ENCODE peak calls at places on chromosomes 2 and 18, in nine cellular contexts. G, C, J, W, E, O, M, T and K are unnamed samples.
A peak's percentile ranks its signal among the peaks of the same experiment; 100 is the strongest.

GRCh38 chr2:215504547-215504946 is 68.7 kb upstream of the FN1 start:
- DNase-seq in G (no peak), C (no peak), J (no peak), W (no peak), E (no peak), O (no peak), M (no peak), T (no peak), K (no peak)

GRCh38 chr2:108414256-108414876 is 34.6 kb upstream of the GCC2 start:
- DNase-seq in G (no peak), C (no peak), J (no peak), W (no peak), E (no peak), O (no peak), M (no peak), T (no peak), K (no peak)

GRCh38 chr2:238020816-238021215 is 40.0 kb upstream of the SCLY start:
- DNase-seq in G (no peak), C (no peak), J (no peak), W (no peak), E (no peak), O (no peak), M (no peak), T (no peak), K (no peak)

GRCh38 chr2:109124982-109125594 is 3.9 kb upstream of the SH3RF3 start:
- DNase-seq in G (no peak), C (no peak), J (peak; percentile 76), W (no peak), E (no peak), O (no peak), M (no peak), T (no peak), K (no peak)

GRCh38 chr2:46091004-46091403 is 206.2 kb upstream of the EPAS1 start:
- DNase-seq in G (no peak), C (no peak), J (no peak), W (no peak), E (no peak), O (no peak), M (no peak), T (no peak), K (no peak)

GRCh38 chr18:58756148-58756547 is 84.9 kb downstream of the MALT1 start:
- DNase-seq in G (no peak), C (no peak), J (no peak), W (no peak), E (no peak), O (no peak), M (no peak), T (no peak), K (no peak)

GRCh38 chr18:75221397-75221796 is 10.8 kb downstream of the TSHZ1 start:
- DNase-seq in G (no peak), C (no peak), J (no peak), W (no peak), E (no peak), O (no peak), M (no peak), T (no peak), K (no peak)

GRCh38 chr2:208584387-208584965 is 177.9 kb downstream of the PTH2R start:
- DNase-seq in G (no peak), C (no peak), J (no peak), W (no peak), E (no peak), O (no peak), M (no peak), T (no peak), K (no peak)

GRCh38 chr2:102258025-102258385 is 53.4 kb upstream of the IL1RL1 start:
- DNase-seq in G (no peak), C (no peak), J (no peak), W (no peak), E (no peak), O (no peak), M (no peak), T (no peak), K (no peak)

GRCh38 chr2:114442545-114442944 is at the start of gene DPP10:
- DNase-seq in G (no peak), C (peak; percentile 35), J (no peak), W (peak; percentile 63), E (no peak), O (no peak), M (no peak), T (no peak), K (no peak)

GRCh38 chr18:50096766-50097435 is 98.0 kb downstream of the MYO5B start:
- DNase-seq in G (no peak), C (no peak), J (no peak), W (no peak), E (no peak), O (no peak), M (no peak), T (peak; percentile 84), K (no peak)

GRCh38 chr18:79507546-79508480 is 112.1 kb downstream of the NFATC1 start:
- DNase-seq in G (peak; percentile 58), C (no peak), J (peak; percentile 87), W (no peak), E (no peak), O (no peak), M (no peak), T (no peak), K (no peak)

GRCh38 chr18:56711706-56712445 is 60.7 kb downstream of the WDR7 start:
- DNase-seq in G (peak; percentile 62), C (no peak), J (no peak), W (no peak), E (no peak), O (no peak), M (no peak), T (no peak), K (no peak)

GRCh38 chr2:215332876-215333600 is 21.2 kb downstream of the ATIC start:
- DNase-seq in G (no peak), C (peak; percentile 92), J (no peak), W (no peak), E (no peak), O (no peak), M (no peak), T (no peak), K (no peak)

GRCh38 chr18:12254820-12255511 is 805 bp downstream of the CIDEA start:
- DNase-seq in G (no peak), C (no peak), J (no peak), W (no peak), E (no peak), O (no peak), M (no peak), T (no peak), K (no peak)

GRCh38 chr2:28583899-28584553 is 88.2 kb downstream of the PLB1 start:
- DNase-seq in G (peak; percentile 95), C (peak; percentile 97), J (peak; percentile 85), W (no peak), E (no peak), O (no peak), M (peak; percentile 44), T (peak; percentile 97), K (peak; percentile 98)

GRCh38 chr18:32688821-32689220 is 84.0 kb downstream of the KLHL14 start:
- DNase-seq in G (no peak), C (no peak), J (no peak), W (no peak), E (no peak), O (no peak), M (no peak), T (peak; percentile 23), K (no peak)

GRCh38 chr2:133420748-133421147 is 147.5 kb downstream of the NCKAP5 start:
- DNase-seq in G (no peak), C (no peak), J (no peak), W (no peak), E (no peak), O (no peak), M (no peak), T (no peak), K (no peak)

GRCh38 chr2:104944495-104944894 is 90.6 kb downstream of the POU3F3 start:
- DNase-seq in G (no peak), C (peak; percentile 71), J (no peak), W (peak; percentile 18), E (no peak), O (no peak), M (no peak), T (no peak), K (peak; percentile 14)

GRCh38 chr18:23595610-23596009 is 9.3 kb upstream of the NPC1 start:
- DNase-seq in G (no peak), C (no peak), J (no peak), W (no peak), E (no peak), O (no peak), M (no peak), T (no peak), K (no peak)

GRCh38 chr2:150142561-150142960 is 344.9 kb downstream of the RND3 start:
- DNase-seq in G (peak; percentile 75), C (no peak), J (no peak), W (no peak), E (no peak), O (no peak), M (no peak), T (peak; percentile 87), K (peak; percentile 94)

GRCh38 chr2:177484396-177484795 is 91.8 kb downstream of the AGPS start:
- DNase-seq in G (no peak), C (no peak), J (no peak), W (no peak), E (no peak), O (no peak), M (no peak), T (no peak), K (no peak)

GRCh38 chr18:24839991-24840390 is 379.6 kb downstream of the HRH4 start:
- DNase-seq in G (no peak), C (no peak), J (no peak), W (no peak), E (no peak), O (no peak), M (no peak), T (no peak), K (no peak)

GRCh38 chr18:62183578-62184195 is 3.2 kb downstream of the PIGN start:
- DNase-seq in G (peak; percentile 72), C (peak; percentile 12), J (no peak), W (peak; percentile 29), E (peak; percentile 51), O (peak; percentile 15), M (peak; percentile 22), T (peak; percentile 40), K (peak; percentile 13)

GRCh38 chr2:186575302-186575701 is 14.6 kb upstream of the ITGAV start:
- DNase-seq in G (peak; percentile 99), C (peak; percentile 96), J (no peak), W (no peak), E (no peak), O (no peak), M (no peak), T (peak; percentile 97), K (peak; percentile 93)